ENCODE peak calls at places on chromosomes 1 and 21, in six cellular contexts. Y is heart right ventricle, V is esophagus muscularis mucosa, I is upper lobe of right lung, F is psoas muscle, B is IMR-90. X is an unnamed sample. For H3K27me3 and H3K4me1, the result is how much of the 10 kb centered on the place peaks cover.

GRCh38 chr1:147389532-147390184 is 147.2 kb downstream of the CHD1L start:
- DNase-seq in Y (no peak), V (no peak), I (no peak), F (peak), B (peak), X (peak)

GRCh38 chr1:9538669-9539164 is 548 bp upstream of the SLC25A33 start:
- DNase-seq in Y (no peak), V (no peak), I (peak), F (peak), B (no peak), X (peak)

GRCh38 chr21:44935533-44935927 is 4.3 kb upstream of the SLX9 start:
- DNase-seq in Y (no peak), V (no peak), I (no peak), F (peak), B (no peak), X (no peak)

GRCh38 chr1:197799271-197799670 is 24.0 kb upstream of the DENND1B start:
- DNase-seq in Y (no peak), V (no peak), I (no peak), F (no peak), B (peak), X (no peak)

GRCh38 chr1:25054526-25054925 is 124.5 kb upstream of the RUNX3 start:
- DNase-seq in Y (no peak), V (no peak), I (peak), F (no peak), B (no peak), X (no peak)

GRCh38 chr1:210598135-210598652 is 269.5 kb downstream of the HHAT start:
- DNase-seq in Y (peak), V (no peak), I (no peak), F (peak), B (peak), X (no peak)

GRCh38 chr1:106498238-106498637 is 558.2 kb upstream of the PRMT6 start:
- DNase-seq in Y (no peak), V (no peak), I (no peak), F (no peak), B (no peak), X (no peak)

GRCh38 chr1:42944207-42944928 is 14.3 kb downstream of the SLC2A1 start:
- DNase-seq in Y (peak), V (no peak), I (no peak), F (no peak), B (no peak), X (no peak)

GRCh38 chr21:45091540-45092322 is 17.4 kb downstream of the ADARB1 start:
- DNase-seq in Y (no peak), V (no peak), I (no peak), F (no peak), B (peak), X (no peak)

GRCh38 chr1:47367651-47368050 is 34.1 kb downstream of the CMPK1 start:
- DNase-seq in Y (no peak), V (no peak), I (no peak), F (no peak), B (peak), X (no peak)

GRCh38 chr1:104467590-104467989 is 717.9 kb downstream of the AMY1C start:
- DNase-seq in Y (no peak), V (no peak), I (no peak), F (no peak), B (no peak), X (no peak)

GRCh38 chr1:10655002-10655401 is 141.4 kb downstream of the CASZ1 start:
- DNase-seq in Y (no peak), V (no peak), I (no peak), F (no peak), B (no peak), X (no peak)

GRCh38 chr1:171738921-171739320 is 2.9 kb downstream of the VAMP4 start:
- DNase-seq in Y (no peak), V (no peak), I (no peak), F (no peak), B (peak), X (no peak)

GRCh38 chr21:45923146-45923545 is 58.4 kb upstream of the COL6A1 start:
- DNase-seq in Y (peak), V (no peak), I (peak), F (peak), B (peak), X (peak)

GRCh38 chr1:44436401-44437394 is 31.6 kb downstream of the RNF220 start:
- DNase-seq in Y (no peak), V (no peak), I (no peak), F (no peak), B (no peak), X (no peak)

GRCh38 chr21:44971672-44971995 is 31.8 kb downstream of the SLX9 start:
- DNase-seq in Y (no peak), V (no peak), I (no peak), F (no peak), B (no peak), X (no peak)

GRCh38 chr1:59072017-59072947 is 224.6 kb upstream of the FGGY start:
- DNase-seq in Y (no peak), V (no peak), I (no peak), F (no peak), B (peak), X (peak)

GRCh38 chr1:153612755-153613331 is at the start of gene S100A16:
- DNase-seq in Y (peak), V (no peak), I (peak), F (peak), B (peak), X (no peak)

GRCh38 chr1:162922196-162922595 is 61.2 kb upstream of the CCDC190 start:
- DNase-seq in Y (no peak), V (no peak), I (no peak), F (no peak), B (no peak), X (no peak)

GRCh38 chr21:34697826-34698225 is 29.0 kb downstream of the CLIC6 start:
- DNase-seq in Y (no peak), V (no peak), I (no peak), F (no peak), B (no peak), X (no peak)
- H3K27me3 ChIP-seq in Y (under half), V (under half), I (under half), F (under half), B (under half), X (under half)

GRCh38 chr1:88169939-88170338 is 514.1 kb upstream of the PKN2 start:
- DNase-seq in Y (no peak), V (no peak), I (no peak), F (no peak), B (no peak), X (no peak)
- H3K4me3 ChIP-seq in Y (no peak), V (no peak), I (no peak), F (no peak), B (no peak), X (no peak)

DNA sequence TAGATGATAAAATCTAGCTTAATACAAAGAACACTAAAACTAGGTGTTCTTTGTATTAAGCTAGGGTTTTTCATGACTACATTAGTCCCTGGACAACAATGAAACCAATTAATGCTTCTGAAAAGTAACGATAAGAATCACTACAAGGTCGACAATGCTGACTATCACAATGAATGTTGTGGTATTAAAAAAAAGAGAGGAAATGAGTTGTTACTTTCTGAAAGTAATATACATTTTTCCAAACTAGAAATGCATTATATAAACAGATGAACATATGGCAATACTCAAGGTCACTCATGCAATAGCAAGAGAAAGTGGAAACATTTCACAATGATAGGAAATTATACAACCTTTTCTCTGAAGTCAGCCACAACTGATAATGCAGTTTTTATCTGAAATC is 19.0 kb downstream of the DPH5 start:
- DNase-seq in Y (no peak), V (no peak), I (no peak), F (no peak), B (peak), X (no peak)
- H3K4me1 ChIP-seq in Y (under half), V (under half), I (under half), F (under half), B (under half), X (under half)

DNA sequence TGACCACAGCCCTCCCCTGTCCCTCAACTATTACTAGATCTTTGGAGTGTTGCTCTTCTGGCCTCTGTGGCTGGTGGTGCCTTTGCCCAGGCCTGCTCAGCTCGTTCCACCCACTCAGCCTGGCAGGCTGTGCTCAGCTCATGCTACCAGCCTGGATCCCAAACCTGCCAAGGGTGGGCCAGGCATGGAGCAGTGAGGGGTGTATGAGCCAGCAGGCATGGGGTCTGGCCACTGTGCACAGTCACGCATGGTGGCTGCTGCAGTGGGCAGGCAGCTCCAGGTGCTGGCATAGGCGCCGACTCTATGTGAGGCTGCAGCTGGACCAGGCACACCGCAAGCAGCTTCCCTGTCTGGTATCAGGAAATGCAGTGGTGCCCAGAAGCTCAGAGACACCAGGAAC is 449.9 kb downstream of the MATN1 start:
- DNase-seq in Y (no peak), V (no peak), I (no peak), F (peak), B (no peak), X (no peak)
- H3K27me3 ChIP-seq in Y (under half), V (under half), I (under half), F (under half), B (under half), X (under half)